ENCODE peak calls at places on chromosomes 3 and 15, in eight cellular contexts. One of them, this sample, is unnamed.

GRCh38 chr15:88331291-88331690 is 74.8 kb upstream of the NTRK3 start:
- DNase-seq in uterus: no peak
- DNase-seq in left cardiac atrium: peak; percentile 29
- DNase-seq in neuronal stem cell: peak; percentile 70
- DNase-seq in anterior cingulate cortex: no peak
- DNase-seq in cardiac septum: no peak
- DNase-seq in vagina: no peak
- DNase-seq in stimulated activated CD4-positive, alpha-beta T cell treated with anti-CD3 and anti-CD28 coated beads, Interleukin-12 subunit alpha, Interleukin-12 subunit beta, amount 100 ng/mL, for 24 hours: peak; percentile 2
- DNase-seq in this sample: no peak

GRCh38 chr3:109926376-109926775 is 589.0 kb upstream of the DPPA4 start:
- DNase-seq in uterus: no peak
- DNase-seq in left cardiac atrium: no peak
- DNase-seq in neuronal stem cell: no peak
- DNase-seq in anterior cingulate cortex: no peak
- DNase-seq in cardiac septum: no peak
- DNase-seq in vagina: no peak
- DNase-seq in stimulated activated CD4-positive, alpha-beta T cell treated with anti-CD3 and anti-CD28 coated beads, Interleukin-12 subunit alpha, Interleukin-12 subunit beta, amount 100 ng/mL, for 24 hours: no peak
- DNase-seq in this sample: no peak

GRCh38 chr3:15899438-15899837 is 101.7 kb upstream of the ANKRD28 start:
- DNase-seq in uterus: no peak
- DNase-seq in left cardiac atrium: no peak
- DNase-seq in neuronal stem cell: no peak
- DNase-seq in anterior cingulate cortex: no peak
- DNase-seq in cardiac septum: no peak
- DNase-seq in vagina: no peak
- DNase-seq in stimulated activated CD4-positive, alpha-beta T cell treated with anti-CD3 and anti-CD28 coated beads, Interleukin-12 subunit alpha, Interleukin-12 subunit beta, amount 100 ng/mL, for 24 hours: no peak
- DNase-seq in this sample: no peak

GRCh38 chr15:81117581-81117980 is 16.5 kb upstream of the CFAP161 start:
- DNase-seq in uterus: no peak
- DNase-seq in left cardiac atrium: no peak
- DNase-seq in neuronal stem cell: no peak
- DNase-seq in anterior cingulate cortex: no peak
- DNase-seq in cardiac septum: no peak
- DNase-seq in vagina: no peak
- DNase-seq in stimulated activated CD4-positive, alpha-beta T cell treated with anti-CD3 and anti-CD28 coated beads, Interleukin-12 subunit alpha, Interleukin-12 subunit beta, amount 100 ng/mL, for 24 hours: no peak
- DNase-seq in this sample: no peak

GRCh38 chr15:41546846-41547786 is 3.1 kb upstream of the RPAP1 start:
- DNase-seq in uterus: no peak
- DNase-seq in left cardiac atrium: no peak
- DNase-seq in neuronal stem cell: no peak
- DNase-seq in anterior cingulate cortex: no peak
- DNase-seq in cardiac septum: no peak
- DNase-seq in vagina: no peak
- DNase-seq in stimulated activated CD4-positive, alpha-beta T cell treated with anti-CD3 and anti-CD28 coated beads, Interleukin-12 subunit alpha, Interleukin-12 subunit beta, amount 100 ng/mL, for 24 hours: no peak
- DNase-seq in this sample: peak; percentile 1

GRCh38 chr3:38114052-38114874 is 22.7 kb downstream of the ACAA1 start:
- DNase-seq in uterus: no peak
- DNase-seq in left cardiac atrium: no peak
- DNase-seq in neuronal stem cell: no peak
- DNase-seq in anterior cingulate cortex: no peak
- DNase-seq in cardiac septum: no peak
- DNase-seq in vagina: no peak
- DNase-seq in stimulated activated CD4-positive, alpha-beta T cell treated with anti-CD3 and anti-CD28 coated beads, Interleukin-12 subunit alpha, Interleukin-12 subunit beta, amount 100 ng/mL, for 24 hours: no peak
- DNase-seq in this sample: peak; percentile 24

GRCh38 chr3:126706631-126707030 is 2.6 kb downstream of the CHCHD6 start:
- DNase-seq in uterus: no peak
- DNase-seq in left cardiac atrium: no peak
- DNase-seq in neuronal stem cell: no peak
- DNase-seq in anterior cingulate cortex: no peak
- DNase-seq in cardiac septum: no peak
- DNase-seq in vagina: no peak
- DNase-seq in stimulated activated CD4-positive, alpha-beta T cell treated with anti-CD3 and anti-CD28 coated beads, Interleukin-12 subunit alpha, Interleukin-12 subunit beta, amount 100 ng/mL, for 24 hours: no peak
- DNase-seq in this sample: no peak

GRCh38 chr3:154122912-154123559 is 1.8 kb downstream of the ARHGEF26 start:
- DNase-seq in uterus: peak; percentile 15
- DNase-seq in left cardiac atrium: no peak
- DNase-seq in neuronal stem cell: no peak
- DNase-seq in anterior cingulate cortex: no peak
- DNase-seq in cardiac septum: no peak
- DNase-seq in vagina: no peak
- DNase-seq in stimulated activated CD4-positive, alpha-beta T cell treated with anti-CD3 and anti-CD28 coated beads, Interleukin-12 subunit alpha, Interleukin-12 subunit beta, amount 100 ng/mL, for 24 hours: no peak
- DNase-seq in this sample: no peak

GRCh38 chr15:71051539-71051938 is 63.7 kb upstream of the THSD4 start:
- DNase-seq in uterus: no peak
- DNase-seq in left cardiac atrium: peak; percentile 30
- DNase-seq in neuronal stem cell: no peak
- DNase-seq in anterior cingulate cortex: no peak
- DNase-seq in cardiac septum: no peak
- DNase-seq in vagina: no peak
- DNase-seq in stimulated activated CD4-positive, alpha-beta T cell treated with anti-CD3 and anti-CD28 coated beads, Interleukin-12 subunit alpha, Interleukin-12 subunit beta, amount 100 ng/mL, for 24 hours: no peak
- DNase-seq in this sample: peak; percentile 45

GRCh38 chr15:78212546-78213424 is 21.6 kb downstream of the ACSBG1 start:
- DNase-seq in uterus: no peak
- DNase-seq in left cardiac atrium: peak; percentile 81
- DNase-seq in neuronal stem cell: no peak
- DNase-seq in anterior cingulate cortex: peak; percentile 78
- DNase-seq in cardiac septum: peak; percentile 86
- DNase-seq in vagina: no peak
- DNase-seq in stimulated activated CD4-positive, alpha-beta T cell treated with anti-CD3 and anti-CD28 coated beads, Interleukin-12 subunit alpha, Interleukin-12 subunit beta, amount 100 ng/mL, for 24 hours: no peak
- DNase-seq in this sample: peak; percentile 76

GRCh38 chr15:57452090-57452754 is 75.9 kb downstream of the CGNL1 start:
- DNase-seq in uterus: no peak
- DNase-seq in left cardiac atrium: no peak
- DNase-seq in neuronal stem cell: no peak
- DNase-seq in anterior cingulate cortex: no peak
- DNase-seq in cardiac septum: no peak
- DNase-seq in vagina: no peak
- DNase-seq in stimulated activated CD4-positive, alpha-beta T cell treated with anti-CD3 and anti-CD28 coated beads, Interleukin-12 subunit alpha, Interleukin-12 subunit beta, amount 100 ng/mL, for 24 hours: no peak
- DNase-seq in this sample: no peak

GRCh38 chr15:90598053-90598577 is 68.4 kb downstream of the CRTC3 start:
- DNase-seq in uterus: peak; percentile 40
- DNase-seq in left cardiac atrium: peak; percentile 64
- DNase-seq in neuronal stem cell: no peak
- DNase-seq in anterior cingulate cortex: peak; percentile 24
- DNase-seq in cardiac septum: peak; percentile 84
- DNase-seq in vagina: no peak
- DNase-seq in stimulated activated CD4-positive, alpha-beta T cell treated with anti-CD3 and anti-CD28 coated beads, Interleukin-12 subunit alpha, Interleukin-12 subunit beta, amount 100 ng/mL, for 24 hours: no peak
- DNase-seq in this sample: peak; percentile 67

GRCh38 chr3:113148307-113148703 is 63.1 kb upstream of the BOC start:
- DNase-seq in uterus: peak; percentile 55
- DNase-seq in left cardiac atrium: no peak
- DNase-seq in neuronal stem cell: no peak
- DNase-seq in anterior cingulate cortex: no peak
- DNase-seq in cardiac septum: no peak
- DNase-seq in vagina: no peak
- DNase-seq in stimulated activated CD4-positive, alpha-beta T cell treated with anti-CD3 and anti-CD28 coated beads, Interleukin-12 subunit alpha, Interleukin-12 subunit beta, amount 100 ng/mL, for 24 hours: no peak
- DNase-seq in this sample: no peak

GRCh38 chr3:23994247-23994574 is 49.1 kb downstream of the NR1D2 start:
- DNase-seq in uterus: no peak
- DNase-seq in left cardiac atrium: no peak
- DNase-seq in neuronal stem cell: no peak
- DNase-seq in anterior cingulate cortex: no peak
- DNase-seq in cardiac septum: no peak
- DNase-seq in vagina: no peak
- DNase-seq in stimulated activated CD4-positive, alpha-beta T cell treated with anti-CD3 and anti-CD28 coated beads, Interleukin-12 subunit alpha, Interleukin-12 subunit beta, amount 100 ng/mL, for 24 hours: no peak
- DNase-seq in this sample: no peak

GRCh38 chr3:112979244-112979832 is 4.4 kb upstream of the CD200R1 start:
- DNase-seq in uterus: no peak
- DNase-seq in left cardiac atrium: no peak
- DNase-seq in neuronal stem cell: peak; percentile 26
- DNase-seq in anterior cingulate cortex: no peak
- DNase-seq in cardiac septum: no peak
- DNase-seq in vagina: no peak
- DNase-seq in stimulated activated CD4-positive, alpha-beta T cell treated with anti-CD3 and anti-CD28 coated beads, Interleukin-12 subunit alpha, Interleukin-12 subunit beta, amount 100 ng/mL, for 24 hours: no peak
- DNase-seq in this sample: no peak

GRCh38 chr15:68113751-68114150 is 59.6 kb downstream of the PIAS1 start:
- DNase-seq in uterus: no peak
- DNase-seq in left cardiac atrium: no peak
- DNase-seq in neuronal stem cell: no peak
- DNase-seq in anterior cingulate cortex: no peak
- DNase-seq in cardiac septum: no peak
- DNase-seq in vagina: no peak
- DNase-seq in stimulated activated CD4-positive, alpha-beta T cell treated with anti-CD3 and anti-CD28 coated beads, Interleukin-12 subunit alpha, Interleukin-12 subunit beta, amount 100 ng/mL, for 24 hours: no peak
- DNase-seq in this sample: no peak

GRCh38 chr3:9659849-9660248 is 10.5 kb downstream of the MTMR14 start:
- DNase-seq in uterus: no peak
- DNase-seq in left cardiac atrium: no peak
- DNase-seq in neuronal stem cell: no peak
- DNase-seq in anterior cingulate cortex: no peak
- DNase-seq in cardiac septum: no peak
- DNase-seq in vagina: no peak
- DNase-seq in stimulated activated CD4-positive, alpha-beta T cell treated with anti-CD3 and anti-CD28 coated beads, Interleukin-12 subunit alpha, Interleukin-12 subunit beta, amount 100 ng/mL, for 24 hours: no peak
- DNase-seq in this sample: no peak

This sample was measured in Right ventricle myocardium superior.